ENCODE peak calls at places on chromosome 10, in four cellular contexts. S is GM23248, M is body of pancreas, H is mesenchymal stem cell. P is an unnamed sample.

GRCh38 chr10:131032329-131033165 is 279.0 kb downstream of the TCERG1L start:
- DNase-seq in S (no peak), M (no peak), H (no peak), P (no peak)

GRCh38 chr10:117950408-117950807 is 96.3 kb downstream of the RAB11FIP2 start:
- DNase-seq in S (no peak), M (no peak), H (no peak), P (no peak)

GRCh38 chr10:102096449-102096848 is 23.7 kb downstream of the LDB1 start:
- DNase-seq in S (no peak), M (no peak), H (no peak), P (no peak)

GRCh38 chr10:69908071-69908470 is 106.4 kb downstream of the COL13A1 start:
- DNase-seq in S (no peak), M (no peak), H (no peak), P (peak)

GRCh38 chr10:6128591-6129383 is 40.0 kb downstream of the RBM17 start:
- DNase-seq in S (peak), M (peak), H (peak), P (peak)

GRCh38 chr10:71131508-71132088 is 80.8 kb upstream of the UNC5B start:
- DNase-seq in S (no peak), M (no peak), H (no peak), P (no peak)

GRCh38 chr10:3639546-3639945 is 145.5 kb downstream of the KLF6 start:
- DNase-seq in S (no peak), M (no peak), H (no peak), P (no peak)

GRCh38 chr10:63142136-63142535 is 9.0 kb downstream of the NRBF2 start:
- DNase-seq in S (no peak), M (no peak), H (no peak), P (no peak)

GRCh38 chr10:13348216-13349017 is at the start of gene SEPHS1:
- DNase-seq in S (peak), M (peak), H (peak), P (peak)

GRCh38 chr10:65618125-65618524 is 1307.7 kb upstream of the LRRTM3 start:
- DNase-seq in S (no peak), M (no peak), H (no peak), P (no peak)

GRCh38 chr10:12503311-12503710 is 154.0 kb downstream of the CAMK1D start:
- DNase-seq in S (no peak), M (no peak), H (no peak), P (no peak)

GRCh38 chr10:66291133-66291532 is 634.7 kb upstream of the LRRTM3 start:
- DNase-seq in S (no peak), M (no peak), H (no peak), P (no peak)

GRCh38 chr10:515674-516073 is 173.8 kb downstream of the DIP2C start:
- DNase-seq in S (no peak), M (no peak), H (no peak), P (no peak)

GRCh38 chr10:27366769-27367168 is 126.2 kb upstream of the ACBD5 start:
- DNase-seq in S (no peak), M (no peak), H (no peak), P (no peak)

GRCh38 chr10:787933-788651 is 98.6 kb upstream of the DIP2C start:
- DNase-seq in S (no peak), M (no peak), H (no peak), P (no peak)

GRCh38 chr10:59894114-59894513 is 12.2 kb downstream of the CCDC6 start:
- DNase-seq in S (peak), M (peak), H (no peak), P (peak)

GRCh38 chr10:62019685-62020361 is 118.3 kb downstream of the ARID5B start:
- DNase-seq in S (peak), M (no peak), H (no peak), P (peak)

GRCh38 chr10:112954974-112955735 is 5.1 kb downstream of the TCF7L2 start:
- DNase-seq in S (no peak), M (no peak), H (no peak), P (no peak)
- H3K27ac ChIP-seq in S (peak), M (peak), H (peak), P (no peak)

GRCh38 chr10:8594711-8595110 is 540.2 kb downstream of the GATA3 start:
- DNase-seq in S (no peak), M (no peak), H (no peak), P (no peak)
- H3K27ac ChIP-seq in S (no peak), M (no peak), H (no peak), P (no peak)

GRCh38 chr10:29772403-29772802 is 137.6 kb upstream of the SVIL start:
- DNase-seq in S (no peak), M (no peak), H (no peak), P (no peak)

GRCh38 chr10:29773675-29774091 is 138.9 kb upstream of the SVIL start:
- DNase-seq in S (no peak), M (no peak), H (no peak), P (no peak)

GRCh38 chr10:29776246-29776645 is 141.5 kb upstream of the SVIL start:
- DNase-seq in S (no peak), M (no peak), H (no peak), P (no peak)

GRCh38 chr10:29771376-29771775 is 136.6 kb upstream of the SVIL start:
- DNase-seq in S (no peak), M (no peak), H (no peak), P (no peak)

GRCh38 chr10:29774475-29774874 is 139.7 kb upstream of the SVIL start:
- DNase-seq in S (no peak), M (no peak), H (no peak), P (no peak)
- H3K27ac ChIP-seq in S (no peak), M (no peak), H (no peak), P (no peak)

GRCh38 chr10:96608262-96608661 is 21.4 kb upstream of the TM9SF3 start:
- DNase-seq in S (no peak), M (no peak), H (no peak), P (no peak)
- H3K27ac ChIP-seq in S (no peak), M (no peak), H (no peak), P (no peak)

DNA sequence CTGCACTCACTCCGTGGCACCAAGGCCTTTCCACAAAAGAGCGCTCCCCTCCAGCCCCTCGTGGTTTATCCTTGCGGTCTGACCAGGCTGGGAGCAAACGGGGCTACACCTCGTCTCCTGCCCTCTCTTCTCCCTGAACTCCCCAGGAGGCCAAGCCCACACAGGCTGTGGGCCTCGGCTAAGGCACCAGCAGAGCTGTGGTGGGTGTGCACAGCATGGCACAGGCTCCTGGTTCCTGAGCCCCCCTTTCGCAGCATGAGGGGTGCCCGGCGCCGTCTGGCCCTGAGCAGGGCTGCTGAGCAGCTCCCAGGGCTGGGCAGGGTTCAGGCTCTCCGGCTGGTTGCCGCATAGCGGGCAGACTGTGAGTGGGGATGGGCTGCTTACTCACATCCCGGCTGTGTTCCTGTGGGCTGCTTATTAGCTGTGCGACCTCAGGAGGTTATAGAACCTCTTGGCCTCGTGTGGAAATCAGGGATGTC is 90.4 kb downstream of the ZMIZ1 start:
- DNase-seq in S (peak), M (peak), H (peak), P (no peak)
- H3K27ac ChIP-seq in S (peak), M (peak), H (peak), P (no peak)